ENCODE peak calls at places on chromosome 16, in four cellular contexts. O is activated CD8-positive, alpha-beta memory T cell treated with anti-CD3 and anti-CD28 coated beads for 4 hours; A is GM19239; P is islet precursor cell. V is an unnamed sample.

GRCh38 chr16:11665071-11665491 is 3.2 kb upstream of the SNN start:
- DNase-seq in O (no peak), A (no peak), P (peak; percentile 49), V (peak; percentile 68)

GRCh38 chr16:71754108-71754507 is 29.6 kb upstream of the PHLPP2 start:
- DNase-seq in O (no peak), A (no peak), P (no peak), V (no peak)

GRCh38 chr16:74035816-74036215 is 260.8 kb upstream of the PSMD7 start:
- DNase-seq in O (no peak), A (peak; percentile 8), P (no peak), V (peak; percentile 64)

GRCh38 chr16:12704492-12705111 is 99.1 kb downstream of the CPPED1 start:
- DNase-seq in O (no peak), A (no peak), P (no peak), V (no peak)

GRCh38 chr16:82152641-82153094 is 17.4 kb downstream of the MPHOSPH6 start:
- DNase-seq in O (no peak), A (no peak), P (peak; percentile 80), V (no peak)

GRCh38 chr16:84982434-84982833 is 28.9 kb downstream of the ZDHHC7 start:
- DNase-seq in O (no peak), A (no peak), P (no peak), V (no peak)

GRCh38 chr16:30985401-30986128 is 558 bp downstream of the HSD3B7 start:
- DNase-seq in O (no peak), A (no peak), P (no peak), V (peak; percentile 85)

GRCh38 chr16:2325181-2325580 is 15.3 kb downstream of the ABCA3 start:
- DNase-seq in O (no peak), A (no peak), P (no peak), V (no peak)

GRCh38 chr16:66934138-66934838 is at the start of gene CIAO2B:
- DNase-seq in O (peak; percentile 80), A (peak; percentile 95), P (peak; percentile 91), V (peak; percentile 90)

GRCh38 chr16:83742076-83742475 is 65.7 kb upstream of the HSBP1 start:
- DNase-seq in O (no peak), A (no peak), P (no peak), V (no peak)

GRCh38 chr16:31265329-31266245 is 5.8 kb downstream of the ITGAM start:
- DNase-seq in O (peak; percentile 65), A (peak; percentile 49), P (peak; percentile 73), V (peak; percentile 75)

GRCh38 chr16:86899757-86900156 is 321.4 kb downstream of the FOXL1 start:
- DNase-seq in O (no peak), A (no peak), P (no peak), V (no peak)

GRCh38 chr16:25006504-25007055 is 8.6 kb downstream of the ARHGAP17 start:
- DNase-seq in O (no peak), A (no peak), P (peak; percentile 62), V (no peak)

GRCh38 chr16:12575288-12575687 is 228.4 kb downstream of the CPPED1 start:
- DNase-seq in O (no peak), A (no peak), P (no peak), V (no peak)

GRCh38 chr16:48531011-48531962 is 78.7 kb downstream of the N4BP1 start:
- DNase-seq in O (no peak), A (no peak), P (no peak), V (peak; percentile 32)

GRCh38 chr16:54027126-54027922 is 259.3 kb downstream of the IRX3 start:
- DNase-seq in O (no peak), A (no peak), P (no peak), V (no peak)

GRCh38 chr16:51201604-51202003 is 50.5 kb upstream of the SALL1 start:
- DNase-seq in O (no peak), A (no peak), P (no peak), V (no peak)

GRCh38 chr16:84795338-84796053 is 24.3 kb upstream of the CRISPLD2 start:
- DNase-seq in O (no peak), A (no peak), P (no peak), V (no peak)

GRCh38 chr16:84749072-84749471 is 49.3 kb downstream of the USP10 start:
- DNase-seq in O (no peak), A (no peak), P (no peak), V (no peak)

GRCh38 chr16:48441106-48441505 is 55.9 kb upstream of the SIAH1 start:
- DNase-seq in O (no peak), A (no peak), P (no peak), V (no peak)

GRCh38 chr16:16100631-16101030 is 122.7 kb downstream of the ABCC6 start:
- DNase-seq in O (no peak), A (no peak), P (no peak), V (no peak)

GRCh38 chr16:85330694-85331188 is 218.5 kb upstream of the CIBAR2 start:
- DNase-seq in O (no peak), A (peak; percentile 53), P (peak; percentile 94), V (peak; percentile 92)

GRCh38 chr16:65394306-65394705 is 272.4 kb upstream of the CDH11 start:
- DNase-seq in O (no peak), A (no peak), P (no peak), V (no peak)

GRCh38 chr16:57377080-57377841 is 5.0 kb downstream of the CX3CL1 start:
- DNase-seq in O (no peak), A (peak; percentile 46), P (peak; percentile 96), V (peak; percentile 70)

GRCh38 chr16:87437911-87438610 is 45.9 kb downstream of the MAP1LC3B start:
- DNase-seq in O (no peak), A (no peak), P (no peak), V (no peak)

GRCh38 chr16:28950648-28951409 is at the start of gene NFATC2IP:
- DNase-seq in O (peak; percentile 99), A (peak; percentile 94), P (peak; percentile 100), V (peak; percentile 100)